ENCODE peak calls at places on chromosomes 2 and 18, in six cellular contexts. U is CD8-positive, alpha-beta T cell; J is AG04449; F is cardiac fibroblast; Z is adrenal gland; O is neural progenitor cell. B is an unnamed sample.

GRCh38 chr2:218000137-218000536 is 2.7 kb downstream of the TNS1 start:
- DNase-seq in U (no peak), J (no peak), F (peak), Z (peak), O (no peak), B (no peak)

GRCh38 chr18:12990662-12990976 is 543 bp upstream of the CEP192 start:
- DNase-seq in U (no peak), J (no peak), F (no peak), Z (no peak), O (peak), B (no peak)

GRCh38 chr2:112923967-112924338 is 13.0 kb downstream of the IL37 start:
- DNase-seq in U (no peak), J (no peak), F (no peak), Z (no peak), O (no peak), B (no peak)

GRCh38 chr2:139033300-139033699 is 253.1 kb upstream of the NXPH2 start:
- DNase-seq in U (no peak), J (no peak), F (peak), Z (no peak), O (no peak), B (no peak)

GRCh38 chr18:78741381-78742340 is 238.0 kb upstream of the SALL3 start:
- DNase-seq in U (no peak), J (no peak), F (no peak), Z (no peak), O (no peak), B (peak)

GRCh38 chr2:226079677-226080076 is 680.2 kb downstream of the NYAP2 start:
- DNase-seq in U (no peak), J (peak), F (peak), Z (no peak), O (no peak), B (no peak)

GRCh38 chr2:151922845-151923666 is 94.8 kb upstream of the ARL5A start:
- DNase-seq in U (no peak), J (no peak), F (peak), Z (peak), O (no peak), B (no peak)

GRCh38 chr18:11368020-11368419 is 218.7 kb upstream of the PIEZO2 start:
- DNase-seq in U (no peak), J (no peak), F (peak), Z (no peak), O (no peak), B (no peak)

GRCh38 chr2:96710985-96711384 is 28.9 kb downstream of the LMAN2L start:
- DNase-seq in U (no peak), J (no peak), F (no peak), Z (no peak), O (no peak), B (no peak)

GRCh38 chr18:4230450-4231168 is 224.5 kb downstream of the DLGAP1 start:
- DNase-seq in U (no peak), J (no peak), F (no peak), Z (no peak), O (no peak), B (no peak)

GRCh38 chr2:54712516-54712915 is 10.9 kb upstream of the EML6 start:
- DNase-seq in U (no peak), J (no peak), F (no peak), Z (no peak), O (no peak), B (no peak)

GRCh38 chr2:40451926-40452605 is at the start of gene SLC8A1:
- DNase-seq in U (no peak), J (no peak), F (peak), Z (peak), O (peak), B (no peak)

GRCh38 chr18:78721986-78722385 is 257.6 kb upstream of the SALL3 start:
- DNase-seq in U (no peak), J (no peak), F (no peak), Z (no peak), O (no peak), B (peak)

GRCh38 chr2:190603374-190603773 is 45.5 kb upstream of the NAB1 start:
- DNase-seq in U (no peak), J (no peak), F (no peak), Z (no peak), O (no peak), B (no peak)

GRCh38 chr2:70697603-70698383 is 70.2 kb downstream of the ADD2 start:
- DNase-seq in U (no peak), J (no peak), F (no peak), Z (no peak), O (no peak), B (no peak)

GRCh38 chr18:11071300-11071699 is 78.1 kb downstream of the PIEZO2 start:
- DNase-seq in U (no peak), J (no peak), F (peak), Z (no peak), O (no peak), B (no peak)

GRCh38 chr2:191936882-191937405 is 90.1 kb upstream of the CAVIN2 start:
- DNase-seq in U (no peak), J (no peak), F (no peak), Z (no peak), O (no peak), B (no peak)

GRCh38 chr2:105610444-105611327 is 134.0 kb upstream of the NCK2 start:
- DNase-seq in U (no peak), J (no peak), F (no peak), Z (no peak), O (no peak), B (no peak)

GRCh38 chr18:2396162-2396505 is 175.2 kb downstream of the METTL4 start:
- DNase-seq in U (no peak), J (no peak), F (no peak), Z (no peak), O (no peak), B (no peak)

GRCh38 chr2:143730155-143730949 is 601.1 kb downstream of the ARHGAP15 start:
- DNase-seq in U (no peak), J (no peak), F (peak), Z (no peak), O (no peak), B (no peak)
- H3K4me3 ChIP-seq in U (no peak), J (no peak), F (no peak), Z (no peak), O (no peak), B (no peak)

GRCh38 chr2:19357383-19358241 is 811 bp downstream of the OSR1 start:
- DNase-seq in U (no peak), J (no peak), F (peak), Z (no peak), O (peak), B (no peak)
- H3K4me3 ChIP-seq in U (peak), J (peak), F (peak), Z (peak), O (peak), B (peak)

DNA sequence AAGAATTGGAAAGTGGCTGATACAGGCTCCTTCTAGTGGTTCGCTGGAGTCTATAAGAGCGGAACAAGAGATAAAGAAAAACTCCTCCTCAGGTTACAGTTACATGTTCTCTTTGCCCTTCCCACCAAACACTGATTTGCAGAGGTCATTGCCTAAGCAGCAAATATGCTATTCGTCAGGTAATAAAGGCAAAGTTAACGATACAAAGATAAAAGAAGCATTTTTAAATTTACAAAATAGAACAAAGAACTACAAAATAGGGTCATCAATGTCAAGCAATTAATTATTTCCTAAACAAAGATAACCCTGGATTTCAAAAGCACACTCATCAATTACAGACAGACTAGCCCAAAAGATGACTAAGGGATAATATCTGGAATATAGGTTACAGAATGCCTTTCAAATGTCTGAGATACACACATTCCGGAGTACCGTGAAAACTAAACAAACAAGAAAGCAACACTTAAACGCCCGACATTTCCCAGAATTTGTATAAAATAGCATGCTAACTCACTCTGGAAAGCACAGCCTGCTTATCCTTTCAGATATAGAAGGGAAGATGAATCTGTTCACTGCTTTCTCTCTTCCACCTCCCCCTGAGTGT is 186.4 kb downstream of the MREG start:
- DNase-seq in U (no peak), J (no peak), F (peak), Z (no peak), O (no peak), B (no peak)
- H3K4me3 ChIP-seq in U (no peak), J (no peak), F (no peak), Z (no peak), O (no peak), B (no peak)

GRCh38 chr2:64141711-64142405 is 2.4 kb downstream of the PELI1 start:
- DNase-seq in U (no peak), J (no peak), F (peak), Z (no peak), O (peak), B (no peak)
- H3K4me3 ChIP-seq in U (peak), J (peak), F (peak), Z (no peak), O (peak), B (peak)

DNA sequence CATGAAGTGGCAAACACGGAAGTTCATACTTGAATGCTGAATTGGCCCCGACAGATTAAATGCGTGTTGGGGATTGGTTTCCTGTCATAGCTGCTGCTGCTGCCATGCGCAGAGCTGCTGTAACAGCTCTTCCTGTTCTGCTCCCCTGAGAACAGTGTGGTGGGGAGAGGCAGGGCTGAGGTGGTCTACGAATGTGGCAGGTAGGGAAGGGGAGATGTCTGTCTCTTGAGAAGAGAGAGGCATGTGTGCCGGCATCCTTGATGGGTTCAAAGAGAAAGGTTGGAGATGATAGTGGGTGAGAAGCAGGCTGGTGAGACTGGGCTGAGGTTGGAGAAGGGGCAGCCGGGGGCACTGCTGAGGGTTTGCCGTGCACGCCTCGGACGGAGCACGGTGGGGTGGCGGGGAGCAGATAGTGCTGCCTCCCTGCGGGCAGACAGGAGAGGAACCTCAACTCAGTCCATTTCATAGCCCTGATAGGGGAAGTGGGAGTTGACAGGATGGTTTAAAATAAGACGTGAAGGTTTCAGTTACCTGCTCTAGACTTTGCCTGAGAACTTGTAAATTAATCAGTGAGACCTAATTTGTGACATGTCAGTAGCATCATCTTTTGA is 46.1 kb downstream of the TMEM185B start:
- DNase-seq in U (peak), J (no peak), F (peak), Z (no peak), O (peak), B (no peak)
- H3K4me3 ChIP-seq in U (peak), J (no peak), F (no peak), Z (no peak), O (no peak), B (peak)

DNA sequence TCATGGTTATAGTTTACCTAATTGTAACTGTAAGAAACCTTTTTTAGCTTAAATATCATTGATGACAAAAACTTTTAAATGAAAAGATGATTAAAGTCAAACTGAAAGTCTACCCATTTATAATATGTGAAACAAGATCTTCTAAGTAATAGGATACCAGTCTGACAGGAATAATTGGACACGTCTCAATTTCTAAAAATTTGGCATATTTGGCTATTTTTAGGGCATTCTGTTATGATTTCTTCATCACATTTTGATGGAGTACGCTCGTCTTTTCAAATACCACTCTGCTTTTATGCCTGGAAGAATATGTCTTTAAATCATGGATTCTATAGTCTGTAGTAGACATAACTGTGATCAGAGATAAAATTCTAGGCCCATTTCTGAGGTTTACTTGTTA is 1.3 kb downstream of the R3HDM1 start:
- DNase-seq in U (no peak), J (no peak), F (peak), Z (no peak), O (no peak), B (no peak)
- H3K4me3 ChIP-seq in U (no peak), J (peak), F (no peak), Z (no peak), O (peak), B (peak)

DNA sequence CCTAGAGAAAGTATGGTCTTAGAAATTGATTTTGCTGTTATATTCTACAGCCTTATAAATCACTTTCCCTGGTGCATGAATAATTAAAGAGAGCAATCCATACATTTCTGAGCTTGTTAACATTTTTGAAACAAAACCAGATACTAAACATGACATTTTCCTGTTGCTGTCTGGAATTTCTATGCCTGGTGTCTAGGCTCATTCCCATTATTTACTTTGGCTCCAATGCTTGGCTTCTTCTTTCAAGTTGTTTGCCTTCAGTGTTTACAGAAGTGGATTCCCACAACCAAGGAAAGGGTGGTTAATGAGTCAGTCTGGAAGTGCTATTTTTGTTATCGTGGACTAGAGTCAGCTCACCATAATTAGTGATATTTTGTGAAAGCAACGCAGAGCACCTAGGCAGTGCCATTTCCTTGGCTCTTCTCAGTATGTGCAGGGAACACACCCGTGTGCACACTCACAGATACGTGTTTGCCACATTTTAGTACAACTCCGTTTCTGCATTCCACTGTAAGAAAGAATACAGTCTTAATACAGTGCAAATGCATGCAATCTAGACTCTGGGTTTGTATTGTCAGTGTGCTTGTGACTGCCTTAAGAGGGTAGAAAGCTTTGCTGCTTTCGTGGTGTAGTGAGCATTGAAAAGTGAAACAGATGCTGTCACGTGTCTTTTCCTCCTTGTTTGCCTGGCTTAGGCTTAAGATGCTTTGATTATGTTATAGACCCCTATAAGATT is 185.0 kb upstream of the RASGRP3 start:
- DNase-seq in U (no peak), J (peak), F (peak), Z (no peak), O (no peak), B (no peak)
- H3K4me3 ChIP-seq in U (no peak), J (no peak), F (peak), Z (no peak), O (no peak), B (peak)

GRCh38 chr2:167013227-167013626 is 124.9 kb downstream of the XIRP2 start:
- DNase-seq in U (no peak), J (no peak), F (peak), Z (no peak), O (no peak), B (no peak)
- H3K4me3 ChIP-seq in U (no peak), J (no peak), F (no peak), Z (no peak), O (no peak), B (no peak)

GRCh38 chr18:27921392-27921791 is 255.5 kb downstream of the CDH2 start:
- DNase-seq in U (no peak), J (no peak), F (no peak), Z (no peak), O (peak), B (no peak)
- H3K4me3 ChIP-seq in U (no peak), J (no peak), F (no peak), Z (no peak), O (no peak), B (no peak)

GRCh38 chr18:72544092-72544886 is at the start of gene CBLN2:
- DNase-seq in U (no peak), J (no peak), F (peak), Z (peak), O (peak), B (no peak)
- H3K4me3 ChIP-seq in U (no peak), J (no peak), F (no peak), Z (no peak), O (peak), B (peak)

B was measured in suprapubic skin.